ENCODE peak calls at places on chromosomes 5 and 9, in seven cellular contexts. One of them, this sample, is unnamed.

GRCh38 chr5:57215629-57216195 is 41.9 kb downstream of the GPBP1 start:
- DNase-seq in CD8-positive, alpha-beta T cell: no peak
- DNase-seq in brain microvascular endothelial cell: no peak
- DNase-seq in astrocyte of the spinal cord: no peak
- DNase-seq in lung: no peak
- DNase-seq in HepG2: no peak
- DNase-seq in sigmoid colon: no peak
- DNase-seq in this sample: peak

GRCh38 chr5:179343902-179344300 is 1.4 kb downstream of the ADAMTS2 start:
- DNase-seq in CD8-positive, alpha-beta T cell: no peak
- DNase-seq in brain microvascular endothelial cell: peak
- DNase-seq in astrocyte of the spinal cord: no peak
- DNase-seq in lung: no peak
- DNase-seq in HepG2: no peak
- DNase-seq in sigmoid colon: no peak
- DNase-seq in this sample: peak

GRCh38 chr9:97041898-97042297 is 3.0 kb upstream of the CTSV start:
- DNase-seq in CD8-positive, alpha-beta T cell: no peak
- DNase-seq in brain microvascular endothelial cell: no peak
- DNase-seq in astrocyte of the spinal cord: no peak
- DNase-seq in lung: no peak
- DNase-seq in HepG2: no peak
- DNase-seq in sigmoid colon: no peak
- DNase-seq in this sample: no peak

GRCh38 chr5:150630459-150631325 is 9.8 kb upstream of the SYNPO start:
- DNase-seq in CD8-positive, alpha-beta T cell: no peak
- DNase-seq in brain microvascular endothelial cell: no peak
- DNase-seq in astrocyte of the spinal cord: no peak
- DNase-seq in lung: no peak
- DNase-seq in HepG2: no peak
- DNase-seq in sigmoid colon: no peak
- DNase-seq in this sample: no peak

GRCh38 chr5:81779125-81779934 is 28.4 kb upstream of the SSBP2 start:
- DNase-seq in CD8-positive, alpha-beta T cell: peak
- DNase-seq in brain microvascular endothelial cell: no peak
- DNase-seq in astrocyte of the spinal cord: peak
- DNase-seq in lung: peak
- DNase-seq in HepG2: no peak
- DNase-seq in sigmoid colon: peak
- DNase-seq in this sample: peak

GRCh38 chr9:137482094-137482781 is 23.1 kb upstream of the NSMF start:
- DNase-seq in CD8-positive, alpha-beta T cell: no peak
- DNase-seq in brain microvascular endothelial cell: peak
- DNase-seq in astrocyte of the spinal cord: peak
- DNase-seq in lung: no peak
- DNase-seq in HepG2: peak
- DNase-seq in sigmoid colon: peak
- DNase-seq in this sample: peak

GRCh38 chr5:154097031-154097430 is 58.3 kb downstream of the MFAP3 start:
- DNase-seq in CD8-positive, alpha-beta T cell: no peak
- DNase-seq in brain microvascular endothelial cell: no peak
- DNase-seq in astrocyte of the spinal cord: no peak
- DNase-seq in lung: no peak
- DNase-seq in HepG2: peak
- DNase-seq in sigmoid colon: no peak
- DNase-seq in this sample: no peak

GRCh38 chr9:16030513-16031185 is 477.8 kb downstream of the CCDC171 start:
- DNase-seq in CD8-positive, alpha-beta T cell: no peak
- DNase-seq in brain microvascular endothelial cell: peak
- DNase-seq in astrocyte of the spinal cord: peak
- DNase-seq in lung: no peak
- DNase-seq in HepG2: no peak
- DNase-seq in sigmoid colon: no peak
- DNase-seq in this sample: peak

GRCh38 chr5:56264417-56265025 is 31.4 kb upstream of the ANKRD55 start:
- DNase-seq in CD8-positive, alpha-beta T cell: no peak
- DNase-seq in brain microvascular endothelial cell: no peak
- DNase-seq in astrocyte of the spinal cord: peak
- DNase-seq in lung: no peak
- DNase-seq in HepG2: peak
- DNase-seq in sigmoid colon: no peak
- DNase-seq in this sample: peak

GRCh38 chr5:73733219-73733618 is 107.2 kb downstream of the ARHGEF28 start:
- DNase-seq in CD8-positive, alpha-beta T cell: no peak
- DNase-seq in brain microvascular endothelial cell: peak
- DNase-seq in astrocyte of the spinal cord: no peak
- DNase-seq in lung: no peak
- DNase-seq in HepG2: no peak
- DNase-seq in sigmoid colon: no peak
- DNase-seq in this sample: no peak

GRCh38 chr5:138488481-138488945 is 23.2 kb downstream of the EGR1 start:
- DNase-seq in CD8-positive, alpha-beta T cell: no peak
- DNase-seq in brain microvascular endothelial cell: peak
- DNase-seq in astrocyte of the spinal cord: no peak
- DNase-seq in lung: no peak
- DNase-seq in HepG2: no peak
- DNase-seq in sigmoid colon: no peak
- DNase-seq in this sample: peak

GRCh38 chr5:138186002-138186447 is 7.1 kb downstream of the KIF20A start:
- DNase-seq in CD8-positive, alpha-beta T cell: no peak
- DNase-seq in brain microvascular endothelial cell: no peak
- DNase-seq in astrocyte of the spinal cord: no peak
- DNase-seq in lung: no peak
- DNase-seq in HepG2: no peak
- DNase-seq in sigmoid colon: no peak
- DNase-seq in this sample: no peak

GRCh38 chr9:15104826-15105420 is 194.7 kb upstream of the FREM1 start:
- DNase-seq in CD8-positive, alpha-beta T cell: peak
- DNase-seq in brain microvascular endothelial cell: peak
- DNase-seq in astrocyte of the spinal cord: peak
- DNase-seq in lung: peak
- DNase-seq in HepG2: peak
- DNase-seq in sigmoid colon: no peak
- DNase-seq in this sample: peak

GRCh38 chr9:112274600-112274999 is 58.8 kb downstream of the PTBP3 start:
- DNase-seq in CD8-positive, alpha-beta T cell: no peak
- DNase-seq in brain microvascular endothelial cell: no peak
- DNase-seq in astrocyte of the spinal cord: no peak
- DNase-seq in lung: no peak
- DNase-seq in HepG2: no peak
- DNase-seq in sigmoid colon: no peak
- DNase-seq in this sample: no peak

GRCh38 chr5:170782438-170782837 is 1.1 kb upstream of the GABRP start:
- DNase-seq in CD8-positive, alpha-beta T cell: no peak
- DNase-seq in brain microvascular endothelial cell: no peak
- DNase-seq in astrocyte of the spinal cord: no peak
- DNase-seq in lung: peak
- DNase-seq in HepG2: no peak
- DNase-seq in sigmoid colon: no peak
- DNase-seq in this sample: no peak

GRCh38 chr5:65021527-65022226 is 252.9 kb downstream of the CWC27 start:
- DNase-seq in CD8-positive, alpha-beta T cell: no peak
- DNase-seq in brain microvascular endothelial cell: no peak
- DNase-seq in astrocyte of the spinal cord: no peak
- DNase-seq in lung: no peak
- DNase-seq in HepG2: no peak
- DNase-seq in sigmoid colon: no peak
- DNase-seq in this sample: no peak

GRCh38 chr5:37721447-37721871 is 118.4 kb downstream of the GDNF start:
- DNase-seq in CD8-positive, alpha-beta T cell: no peak
- DNase-seq in brain microvascular endothelial cell: peak
- DNase-seq in astrocyte of the spinal cord: peak
- DNase-seq in lung: no peak
- DNase-seq in HepG2: no peak
- DNase-seq in sigmoid colon: no peak
- DNase-seq in this sample: peak

GRCh38 chr5:89351975-89352374 is 469.0 kb upstream of the MEF2C start:
- DNase-seq in CD8-positive, alpha-beta T cell: no peak
- DNase-seq in brain microvascular endothelial cell: no peak
- DNase-seq in astrocyte of the spinal cord: no peak
- DNase-seq in lung: no peak
- DNase-seq in HepG2: no peak
- DNase-seq in sigmoid colon: no peak
- DNase-seq in this sample: peak

GRCh38 chr5:11609570-11610322 is 294.5 kb downstream of the CTNND2 start:
- DNase-seq in CD8-positive, alpha-beta T cell: no peak
- DNase-seq in brain microvascular endothelial cell: no peak
- DNase-seq in astrocyte of the spinal cord: no peak
- DNase-seq in lung: no peak
- DNase-seq in HepG2: no peak
- DNase-seq in sigmoid colon: no peak
- DNase-seq in this sample: no peak

GRCh38 chr9:12884736-12885395 is 110.0 kb downstream of the LURAP1L start:
- DNase-seq in CD8-positive, alpha-beta T cell: no peak
- DNase-seq in brain microvascular endothelial cell: peak
- DNase-seq in astrocyte of the spinal cord: peak
- DNase-seq in lung: no peak
- DNase-seq in HepG2: peak
- DNase-seq in sigmoid colon: no peak
- DNase-seq in this sample: peak
- TF ChIP-seq CTCF in CD8-positive, alpha-beta T cell: no peak
- TF ChIP-seq CTCF in brain microvascular endothelial cell: peak
- TF ChIP-seq CTCF in astrocyte of the spinal cord: peak
- TF ChIP-seq CTCF in lung: peak
- TF ChIP-seq CTCF in HepG2: peak
- TF ChIP-seq CTCF in sigmoid colon: peak
- TF ChIP-seq CTCF in this sample: peak

GRCh38 chr5:10431408-10431807 is 10.3 kb upstream of the ROPN1L start:
- DNase-seq in CD8-positive, alpha-beta T cell: no peak
- DNase-seq in brain microvascular endothelial cell: no peak
- DNase-seq in astrocyte of the spinal cord: no peak
- DNase-seq in lung: no peak
- DNase-seq in HepG2: peak
- DNase-seq in sigmoid colon: no peak
- DNase-seq in this sample: no peak

GRCh38 chr5:10427201-10427600 is 14.5 kb upstream of the ROPN1L start:
- DNase-seq in CD8-positive, alpha-beta T cell: no peak
- DNase-seq in brain microvascular endothelial cell: no peak
- DNase-seq in astrocyte of the spinal cord: no peak
- DNase-seq in lung: no peak
- DNase-seq in HepG2: peak
- DNase-seq in sigmoid colon: no peak
- DNase-seq in this sample: no peak

GRCh38 chr5:10427978-10428377 is 13.7 kb upstream of the ROPN1L start:
- DNase-seq in CD8-positive, alpha-beta T cell: no peak
- DNase-seq in brain microvascular endothelial cell: no peak
- DNase-seq in astrocyte of the spinal cord: no peak
- DNase-seq in lung: no peak
- DNase-seq in HepG2: no peak
- DNase-seq in sigmoid colon: no peak
- DNase-seq in this sample: no peak

GRCh38 chr5:10434392-10434791 is 7.3 kb upstream of the ROPN1L start:
- DNase-seq in CD8-positive, alpha-beta T cell: no peak
- DNase-seq in brain microvascular endothelial cell: no peak
- DNase-seq in astrocyte of the spinal cord: no peak
- DNase-seq in lung: no peak
- DNase-seq in HepG2: no peak
- DNase-seq in sigmoid colon: no peak
- DNase-seq in this sample: peak

DNA sequence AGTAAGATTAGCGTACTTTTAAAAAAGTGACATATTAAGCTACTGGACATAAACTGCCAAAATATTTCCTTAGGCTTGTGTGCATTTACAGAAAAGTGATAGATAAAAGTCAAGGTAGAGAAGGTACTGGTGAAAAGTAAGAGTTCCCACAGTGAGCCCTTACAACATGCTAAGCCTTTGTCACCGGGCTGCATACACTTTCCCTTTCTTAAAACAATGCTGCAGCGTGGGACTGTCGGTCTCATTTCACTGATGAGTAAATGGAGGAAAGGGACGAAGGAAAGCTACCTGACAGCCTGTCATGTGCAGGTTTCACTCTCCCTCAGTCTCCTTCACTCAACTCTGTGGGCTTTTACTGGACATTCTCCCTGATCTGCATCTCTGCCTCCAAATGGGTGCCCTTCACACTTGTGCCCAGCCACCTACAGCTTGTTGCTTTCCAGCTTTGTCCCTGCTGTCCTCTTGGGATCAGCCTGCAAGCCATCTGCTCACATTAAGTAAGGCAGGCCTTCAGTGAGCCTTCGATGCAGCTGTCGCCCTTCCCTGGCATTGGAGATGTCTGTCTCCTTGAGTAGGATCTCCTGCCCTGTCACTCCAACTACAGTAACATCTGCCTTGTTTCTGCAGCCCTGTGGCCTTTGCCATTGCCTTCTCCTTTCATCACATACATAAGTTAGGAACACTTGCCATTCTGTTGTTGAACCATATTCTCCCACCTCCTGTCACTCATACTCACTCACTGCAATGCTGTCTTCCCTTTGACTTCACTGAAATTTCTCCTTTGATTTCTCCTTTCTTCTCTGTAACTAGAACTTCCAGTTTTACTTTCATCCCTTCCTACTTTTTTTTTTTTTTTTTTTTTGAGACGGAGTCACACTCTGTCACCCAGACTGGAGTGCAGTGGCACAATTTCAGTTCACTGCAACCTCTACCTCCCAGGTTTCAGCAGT is 9.3 kb upstream of the ROPN1L start:
- DNase-seq in CD8-positive, alpha-beta T cell: no peak
- DNase-seq in brain microvascular endothelial cell: no peak
- DNase-seq in astrocyte of the spinal cord: no peak
- DNase-seq in lung: no peak
- DNase-seq in HepG2: no peak
- DNase-seq in sigmoid colon: no peak
- DNase-seq in this sample: no peak
- H3K4me3 ChIP-seq in CD8-positive, alpha-beta T cell: no peak
- H3K4me3 ChIP-seq in brain microvascular endothelial cell: no peak
- H3K4me3 ChIP-seq in astrocyte of the spinal cord: no peak
- H3K4me3 ChIP-seq in lung: no peak
- H3K4me3 ChIP-seq in HepG2: no peak
- H3K4me3 ChIP-seq in sigmoid colon: no peak
- H3K4me3 ChIP-seq in this sample: no peak

GRCh38 chr5:32092938-32093812 is 80.9 kb downstream of the GOLPH3 start:
- DNase-seq in CD8-positive, alpha-beta T cell: peak
- DNase-seq in brain microvascular endothelial cell: peak
- DNase-seq in astrocyte of the spinal cord: peak
- DNase-seq in lung: peak
- DNase-seq in HepG2: peak
- DNase-seq in sigmoid colon: peak
- DNase-seq in this sample: peak
- TF ChIP-seq CTCF in CD8-positive, alpha-beta T cell: peak
- TF ChIP-seq CTCF in brain microvascular endothelial cell: peak
- TF ChIP-seq CTCF in astrocyte of the spinal cord: peak
- TF ChIP-seq CTCF in lung: peak
- TF ChIP-seq CTCF in HepG2: peak
- TF ChIP-seq CTCF in sigmoid colon: peak
- TF ChIP-seq CTCF in this sample: peak

GRCh38 chr5:3601060-3601710 is 5.6 kb downstream of the IRX1 start:
- DNase-seq in CD8-positive, alpha-beta T cell: no peak
- DNase-seq in brain microvascular endothelial cell: no peak
- DNase-seq in astrocyte of the spinal cord: peak
- DNase-seq in lung: no peak
- DNase-seq in HepG2: no peak
- DNase-seq in sigmoid colon: no peak
- DNase-seq in this sample: no peak
- H3K4me3 ChIP-seq in CD8-positive, alpha-beta T cell: no peak
- H3K4me3 ChIP-seq in brain microvascular endothelial cell: no peak
- H3K4me3 ChIP-seq in astrocyte of the spinal cord: peak
- H3K4me3 ChIP-seq in lung: no peak
- H3K4me3 ChIP-seq in HepG2: no peak
- H3K4me3 ChIP-seq in sigmoid colon: no peak
- H3K4me3 ChIP-seq in this sample: no peak

This sample was measured in fibroblast of villous mesenchyme.